ENCODE peak calls at places on chromosomes 5 and 9, in four cellular contexts. U, V, O and Q are unnamed samples.

GRCh38 chr5:132445640-132445923 is 45.0 kb downstream of the IRF1 start:
- DNase-seq in O (no peak), U (no peak), V (no peak), Q (no peak)

GRCh38 chr9:85666086-85666485 is 75.7 kb downstream of the AGTPBP1 start:
- DNase-seq in U (no peak), O (no peak), V (no peak), Q (no peak)

GRCh38 chr5:77012601-77013000 is 17.6 kb upstream of the AGGF1 start:
- DNase-seq in U (no peak), O (no peak), V (no peak), Q (peak)

GRCh38 chr5:109701252-109701651 is 11.5 kb downstream of the MAN2A1 start:
- DNase-seq in V (no peak), U (no peak), O (no peak), Q (no peak)

GRCh38 chr5:28397502-28397941 is 1359.1 kb upstream of the CDH9 start:
- DNase-seq in V (no peak), O (no peak), U (no peak), Q (no peak)

GRCh38 chr9:137166242-137167112 is 3.4 kb downstream of the LRRC26 start:
- DNase-seq in O (no peak), U (peak), V (no peak), Q (no peak)

GRCh38 chr9:92181296-92181695 is 66.1 kb upstream of the SPTLC1 start:
- DNase-seq in V (no peak), O (peak), U (no peak), Q (no peak)

GRCh38 chr9:95623614-95624013 is 106.8 kb upstream of the PTCH1 start:
- DNase-seq in V (no peak), O (no peak), U (no peak), Q (no peak)

GRCh38 chr5:36703245-36703860 is 96.9 kb downstream of the SLC1A3 start:
- DNase-seq in O (no peak), U (no peak), V (no peak), Q (no peak)

GRCh38 chr5:116013931-116014330 is 18.3 kb upstream of the ARL14EPL start:
- DNase-seq in V (no peak), U (no peak), O (no peak), Q (no peak)

GRCh38 chr5:11584008-11584407 is 320.2 kb downstream of the CTNND2 start:
- DNase-seq in O (no peak), U (no peak), V (no peak), Q (no peak)

GRCh38 chr9:114155967-114156294 is 594 bp downstream of the COL27A1 start:
- DNase-seq in U (no peak), V (no peak), O (no peak), Q (no peak)

GRCh38 chr5:28473531-28474107 is 1435.2 kb upstream of the CDH9 start:
- DNase-seq in U (no peak), V (no peak), O (no peak), Q (peak)

GRCh38 chr5:61563401-61563800 is 231.3 kb downstream of the ZSWIM6 start:
- DNase-seq in V (no peak), O (no peak), U (no peak), Q (peak)

GRCh38 chr9:12680757-12681156 is 12.4 kb upstream of the TYRP1 start:
- DNase-seq in U (no peak), O (no peak), V (no peak), Q (no peak)

GRCh38 chr5:43312076-43312620 is 1.1 kb downstream of the HMGCS1 start:
- DNase-seq in O (no peak), V (no peak), U (no peak), Q (no peak)

GRCh38 chr5:43313854-43314457 is 744 bp upstream of the HMGCS1 start:
- DNase-seq in V (peak), U (no peak), O (no peak), Q (peak)

GRCh38 chr5:43314724-43315123 is 1.5 kb upstream of the HMGCS1 start:
- DNase-seq in V (no peak), O (no peak), U (no peak), Q (peak)

GRCh38 chr5:43312699-43313034 is 545 bp downstream of the HMGCS1 start:
- DNase-seq in U (no peak), V (no peak), O (no peak), Q (no peak)

GRCh38 chr5:43313035-43313853 is at the start of gene HMGCS1:
- DNase-seq in V (peak), O (peak), U (peak), Q (peak)
- TF ChIP-seq CTCF in V (no peak), O (no peak), U (no peak), Q (no peak)

GRCh38 chr5:152584103-152584502 is 179.0 kb upstream of the NMUR2 start:
- DNase-seq in U (no peak), V (no peak), O (no peak), Q (no peak)
- TF ChIP-seq CTCF in U (no peak), V (no peak), O (no peak), Q (no peak)

GRCh38 chr9:23695572-23695971 is 130.5 kb downstream of the ELAVL2 start:
- DNase-seq in O (no peak), V (no peak), U (no peak), Q (no peak)

GRCh38 chr9:23698161-23698560 is 127.9 kb downstream of the ELAVL2 start:
- DNase-seq in O (no peak), U (no peak), V (no peak), Q (no peak)

GRCh38 chr9:23693374-23693773 is 132.7 kb downstream of the ELAVL2 start:
- DNase-seq in U (no peak), V (no peak), O (no peak), Q (no peak)
- TF ChIP-seq CTCF in U (no peak), V (no peak), O (no peak), Q (no peak)

DNA sequence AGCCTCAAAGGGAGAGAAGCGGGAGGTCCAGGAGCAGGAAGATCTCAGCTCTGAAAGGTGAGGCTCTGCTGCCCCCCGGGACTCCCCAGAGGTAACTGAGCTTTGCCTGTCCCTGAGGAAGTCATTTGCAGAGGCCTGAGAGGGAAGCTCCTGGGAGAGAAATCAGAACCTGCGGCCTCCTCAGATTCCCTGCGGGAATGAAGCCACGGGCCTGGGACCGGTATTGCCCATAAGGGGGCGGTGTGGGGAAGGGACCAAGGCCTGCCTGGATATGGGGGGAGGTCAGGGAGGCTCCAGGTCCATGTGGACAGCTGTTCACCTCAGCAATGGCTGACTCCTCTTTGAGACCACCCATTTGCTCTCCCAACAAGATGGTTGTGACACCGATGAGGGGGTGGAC is 1.3 kb downstream of the SPATA31E1 start:
- DNase-seq in O (no peak), U (no peak), V (no peak), Q (peak)
- TF ChIP-seq CTCF in O (no peak), U (no peak), V (no peak), Q (no peak)

DNA sequence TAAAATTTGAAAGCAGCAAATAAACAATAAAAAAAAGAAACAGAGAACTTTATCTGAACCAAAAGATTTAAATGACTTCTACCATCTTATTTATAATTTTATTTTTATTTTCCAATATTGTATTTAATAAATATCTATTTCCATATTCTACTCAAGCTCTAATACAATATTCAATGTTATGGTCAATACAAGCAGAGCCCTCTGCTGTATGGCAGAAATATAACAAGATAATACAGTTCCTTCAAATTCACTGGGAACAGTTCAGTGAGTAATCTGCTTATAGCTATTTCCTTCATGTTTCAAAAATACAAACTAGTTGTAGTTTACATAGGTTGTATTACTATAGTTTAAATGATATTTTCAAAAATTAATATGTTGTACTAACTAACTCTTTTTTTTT is 332.7 kb downstream of the PRDM9 start:
- DNase-seq in V (no peak), O (no peak), U (no peak), Q (no peak)
- TF ChIP-seq CTCF in V (no peak), O (no peak), U (no peak), Q (no peak)

DNA sequence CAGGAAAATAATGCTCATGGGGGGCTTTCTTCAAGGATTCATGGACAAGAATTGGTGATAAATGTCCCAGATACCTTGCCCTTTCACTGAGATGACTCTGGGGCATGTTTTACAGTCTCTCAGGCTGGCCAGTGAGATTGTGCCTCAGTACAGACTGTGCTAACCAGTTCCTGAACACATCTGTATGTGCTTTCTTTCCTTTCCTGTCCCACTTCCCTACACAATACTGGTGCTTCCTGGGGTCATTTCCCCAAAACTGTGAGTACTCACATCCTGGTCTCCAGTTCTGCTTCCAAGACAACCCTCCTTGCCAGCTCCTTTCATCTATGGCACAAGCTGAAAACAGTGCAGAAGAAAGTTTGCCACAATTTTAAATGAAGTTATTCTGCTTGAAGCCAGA is 134.8 kb downstream of the DRD1 start:
- DNase-seq in V (no peak), U (no peak), O (no peak), Q (no peak)
- TF ChIP-seq CTCF in V (no peak), U (no peak), O (no peak), Q (no peak)

DNA sequence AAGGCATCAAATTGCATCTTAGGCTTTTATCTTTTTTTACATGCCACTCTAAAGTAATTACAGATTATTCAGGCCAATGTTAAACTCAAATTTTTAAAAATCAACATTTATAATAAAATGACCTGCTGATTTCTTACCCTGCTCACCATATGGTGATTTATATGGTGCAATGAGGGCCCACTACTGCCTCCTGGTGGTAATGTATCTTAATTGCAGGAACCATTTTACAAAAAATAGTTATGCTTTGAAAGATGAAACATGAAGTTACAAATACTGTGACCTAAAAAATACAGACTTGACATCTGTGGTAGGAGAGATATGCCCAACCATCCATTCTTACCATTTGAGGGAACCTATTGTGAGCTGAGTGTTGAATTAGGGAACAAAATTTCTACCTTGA is 292.6 kb upstream of the TAS2R1 start:
- DNase-seq in V (no peak), O (no peak), U (no peak), Q (no peak)
- TF ChIP-seq CTCF in V (no peak), O (no peak), U (peak), Q (no peak)

DNA sequence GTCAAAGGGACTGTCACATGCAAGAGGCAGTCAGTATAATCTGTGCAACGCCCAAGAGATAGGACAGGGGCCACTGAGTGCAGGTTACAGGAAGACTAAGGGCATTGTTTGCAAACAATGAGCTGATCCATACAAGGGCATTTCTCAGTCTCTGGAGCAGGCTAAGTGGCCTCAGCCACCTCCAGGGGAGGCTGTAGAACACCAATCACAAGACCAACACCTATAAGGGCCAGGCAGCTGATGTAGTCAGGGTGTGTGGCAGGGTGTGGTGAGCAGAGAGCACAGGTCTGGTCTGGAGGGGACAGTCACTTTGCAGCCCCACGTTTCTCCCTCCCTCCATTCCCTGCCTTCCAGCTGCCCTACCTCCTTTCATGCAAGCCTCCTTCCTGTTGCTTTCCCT is 83.2 kb upstream of the ADRA1B start:
- DNase-seq in V (no peak), U (no peak), O (no peak), Q (peak)
- TF ChIP-seq CTCF in V (no peak), U (no peak), O (no peak), Q (no peak)

GRCh38 chr5:123120197-123120596 is 31.2 kb downstream of the PRDM6 start:
- DNase-seq in V (no peak), U (no peak), O (no peak), Q (no peak)

GRCh38 chr5:123116757-123117156 is 27.7 kb downstream of the PRDM6 start:
- DNase-seq in V (no peak), U (no peak), O (no peak), Q (no peak)

GRCh38 chr5:123117989-123118388 is 28.9 kb downstream of the PRDM6 start:
- DNase-seq in O (no peak), V (no peak), U (no peak), Q (no peak)

GRCh38 chr5:123122273-123122672 is 33.2 kb downstream of the PRDM6 start:
- DNase-seq in O (no peak), V (no peak), U (no peak), Q (no peak)

DNA sequence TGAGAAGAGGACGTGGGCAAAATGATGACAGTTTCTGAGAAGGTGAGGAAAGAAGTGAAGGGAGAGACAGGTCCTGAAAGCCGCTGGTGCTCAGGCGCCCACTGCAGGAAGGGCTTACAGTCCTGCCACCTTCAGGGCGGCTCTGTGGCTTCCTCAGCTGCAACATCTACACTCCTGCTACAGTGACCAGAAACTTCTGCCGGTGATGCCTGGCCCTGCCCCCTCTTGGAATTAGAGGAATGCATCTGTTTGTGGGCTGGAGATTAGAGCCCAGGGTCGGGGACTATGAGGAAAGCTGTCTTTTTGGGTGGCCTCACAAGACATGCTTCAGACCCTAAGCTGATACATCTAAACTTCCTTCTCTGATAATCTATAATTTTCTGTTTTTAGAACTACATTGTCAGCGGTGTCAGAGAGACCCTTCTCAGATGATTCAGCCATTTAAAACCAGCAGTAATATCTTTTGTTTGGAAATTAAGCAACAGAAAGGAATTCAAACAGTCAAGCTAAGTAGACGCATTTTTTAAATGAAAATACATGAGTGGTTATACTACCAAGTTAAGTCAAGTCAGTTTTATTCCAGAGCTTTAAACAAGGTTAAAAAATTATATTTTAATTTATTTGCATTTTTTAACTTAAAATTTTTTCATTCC is 30.4 kb downstream of the PRDM6 start:
- DNase-seq in V (no peak), U (no peak), O (no peak), Q (peak)
- TF ChIP-seq CTCF in V (no peak), U (no peak), O (no peak), Q (no peak)